ENCODE peak calls at places on chromosomes 13 and 19, in four cellular contexts. W is K562, O is GM12878, A is HepG2. I is an unnamed sample.
A peak's percentile ranks its signal among the peaks of the same experiment; 100 is the strongest.

GRCh38 chr19:6215701-6216235 is 64.0 kb downstream of the MLLT1 start:
- DNase-seq in W (no peak), O (no peak), A (no peak), I (no peak)

GRCh38 chr13:83150616-83151307 is 731.5 kb downstream of the SLITRK1 start:
- DNase-seq in W (no peak), O (no peak), A (no peak), I (no peak)

GRCh38 chr13:32036131-32036695 is 4.6 kb downstream of the FRY start:
- DNase-seq in W (no peak), O (no peak), A (no peak), I (no peak)

GRCh38 chr13:32195713-32196112 is 119.5 kb downstream of the ZAR1L start:
- DNase-seq in W (no peak), O (no peak), A (peak; percentile 78), I (no peak)

GRCh38 chr13:90686438-90686837 is 661.0 kb upstream of the MIR17HG start:
- DNase-seq in W (no peak), O (no peak), A (no peak), I (no peak)

GRCh38 chr19:44643605-44644390 is at the start of gene PVR:
- DNase-seq in W (peak; percentile 76), O (no peak), A (peak; percentile 50), I (peak; percentile 90)

GRCh38 chr19:58334691-58335249 is 8.0 kb downstream of the ZSCAN22 start:
- DNase-seq in W (no peak), O (no peak), A (no peak), I (no peak)

GRCh38 chr13:30870916-30871712 is 35.0 kb upstream of the MEDAG start:
- DNase-seq in W (no peak), O (no peak), A (no peak), I (no peak)

GRCh38 chr13:66660013-66660804 is 569.9 kb downstream of the PCDH9 start:
- DNase-seq in W (no peak), O (no peak), A (no peak), I (peak; percentile 56)

GRCh38 chr13:40682449-40683240 is 16.2 kb upstream of the FOXO1 start:
- DNase-seq in W (no peak), O (no peak), A (no peak), I (no peak)

GRCh38 chr13:31050486-31051400 is 111.0 kb downstream of the HSPH1 start:
- DNase-seq in W (peak; percentile 37), O (no peak), A (no peak), I (peak; percentile 45)

GRCh38 chr19:47697863-47698609 is 15.2 kb upstream of the EHD2 start:
- DNase-seq in W (peak; percentile 86), O (peak; percentile 20), A (peak; percentile 67), I (peak; percentile 85)

GRCh38 chr19:48169585-48169973 is 565 bp downstream of the LIG1 start:
- DNase-seq in W (peak; percentile 97), O (no peak), A (peak; percentile 45), I (peak; percentile 95)

GRCh38 chr19:7627166-7627565 is 2.2 kb downstream of the XAB2 start:
- DNase-seq in W (no peak), O (no peak), A (no peak), I (no peak)

GRCh38 chr13:84810781-84811180 is 928.5 kb upstream of the SLITRK1 start:
- DNase-seq in W (no peak), O (no peak), A (no peak), I (no peak)

GRCh38 chr19:1360818-1361461 is 22.8 kb upstream of the NDUFS7 start:
- DNase-seq in W (no peak), O (no peak), A (no peak), I (peak; percentile 42)

GRCh38 chr13:36275190-36276002 is 22.2 kb downstream of the CCDC169 start:
- DNase-seq in W (no peak), O (no peak), A (peak; percentile 50), I (peak; percentile 36)

GRCh38 chr13:48318714-48319457 is 15.3 kb downstream of the RB1 start:
- DNase-seq in W (no peak), O (no peak), A (no peak), I (no peak)

GRCh38 chr13:23506821-23507210 is 63.4 kb upstream of the TNFRSF19 start:
- DNase-seq in W (no peak), O (no peak), A (no peak), I (no peak)

GRCh38 chr19:5150902-5151741 is 182.2 kb downstream of the KDM4B start:
- DNase-seq in W (no peak), O (no peak), A (no peak), I (no peak)

GRCh38 chr19:58374200-58374599 is 6.6 kb downstream of the ZNF837 start:
- DNase-seq in W (no peak), O (no peak), A (no peak), I (no peak)

GRCh38 chr19:49064029-49064629 is 489 bp downstream of the NTF4 start:
- DNase-seq in W (no peak), O (no peak), A (no peak), I (no peak)

GRCh38 chr13:44854264-44855060 is 134.8 kb downstream of the NUFIP1 start:
- DNase-seq in W (no peak), O (no peak), A (peak; percentile 62), I (no peak)

GRCh38 chr19:48674216-48674809 is 1.5 kb upstream of the NTN5 start:
- DNase-seq in W (no peak), O (no peak), A (no peak), I (no peak)

GRCh38 chr19:48858984-48859710 is 9.3 kb downstream of the PLEKHA4 start:
- DNase-seq in W (peak; percentile 91), O (no peak), A (no peak), I (peak; percentile 21)

GRCh38 chr13:32639502-32640105 is 53.4 kb downstream of the PDS5B start:
- DNase-seq in W (peak; percentile 13), O (peak; percentile 15), A (peak; percentile 50), I (peak; percentile 44)

GRCh38 chr13:45472171-45472705 is 7.5 kb downstream of the COG3 start:
- DNase-seq in W (no peak), O (no peak), A (no peak), I (no peak)

GRCh38 chr19:5697022-5697889 is 7.2 kb downstream of the RPL36 start:
- DNase-seq in W (no peak), O (no peak), A (no peak), I (no peak)

GRCh38 chr13:31380728-31381127 is 181.0 kb downstream of the B3GLCT start:
- DNase-seq in W (no peak), O (no peak), A (no peak), I (no peak)

GRCh38 chr19:1090731-1091543 is 4.2 kb downstream of the POLR2E start:
- DNase-seq in W (no peak), O (no peak), A (no peak), I (no peak)

GRCh38 chr19:44975444-44975843 is 20.3 kb downstream of the CLPTM1 start:
- DNase-seq in W (no peak), O (no peak), A (no peak), I (no peak)

DNA sequence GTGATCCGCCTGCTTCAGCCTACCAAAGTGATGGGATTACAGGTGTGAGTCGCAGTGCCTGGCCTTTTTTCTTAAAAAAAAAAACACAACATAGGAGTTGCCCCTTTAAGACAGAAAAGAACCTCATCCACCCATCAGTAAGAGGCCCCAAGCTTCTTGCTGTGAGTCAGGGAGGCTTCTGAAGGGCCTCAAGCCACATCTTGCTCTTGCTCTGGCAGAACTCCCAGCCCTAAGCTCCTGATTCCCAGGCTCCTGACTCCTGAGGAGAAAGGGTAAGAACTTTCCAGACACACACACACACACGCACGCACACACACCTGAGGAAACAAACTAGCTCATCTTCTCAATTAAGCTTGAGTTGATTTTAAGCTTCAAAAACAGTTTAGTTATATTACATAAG is 6.9 kb downstream of the ETFB start:
- DNase-seq in W (no peak), O (no peak), A (no peak), I (no peak)
- TF ChIP-seq TARDBP in W (no peak), O (no peak), A (no peak), I (no peak)

GRCh38 chr19:40717325-40717879 is 490 bp downstream of the ITPKC start:
- DNase-seq in W (no peak), O (no peak), A (no peak), I (no peak)
- TF ChIP-seq TARDBP in W (no peak), O (no peak), A (no peak), I (no peak)

GRCh38 chr19:3949997-3950859 is 17.4 kb downstream of the NMRK2 start:
- DNase-seq in W (peak; percentile 61), O (no peak), A (no peak), I (no peak)
- TF ChIP-seq TARDBP in W (no peak), O (no peak), A (no peak), I (no peak)

GRCh38 chr19:13441810-13442512 is 64.3 kb downstream of the CACNA1A start:
- DNase-seq in W (peak; percentile 74), O (no peak), A (peak; percentile 35), I (peak; percentile 65)
- TF ChIP-seq TARDBP in W (no peak), O (no peak), A (no peak), I (no peak)

DNA sequence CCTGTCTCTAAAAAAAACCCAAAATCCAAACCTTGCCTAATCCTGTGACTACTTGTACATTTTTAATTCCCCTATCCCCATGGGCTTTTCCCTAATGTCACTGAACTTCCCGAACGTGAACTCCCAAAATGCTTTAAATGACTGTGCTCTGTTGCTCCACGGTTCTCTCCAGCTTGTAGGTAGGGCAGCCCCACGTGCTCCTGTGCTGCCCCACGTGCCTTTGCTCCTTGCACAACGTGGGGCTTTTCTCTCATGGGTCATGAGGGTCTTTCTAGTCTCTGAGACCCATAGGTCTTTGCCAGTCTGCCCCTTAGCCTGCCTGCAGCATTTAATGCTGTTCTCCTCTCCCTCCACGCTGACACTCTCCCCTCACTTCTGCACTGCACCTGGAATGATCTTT is 122.0 kb downstream of the SHISA2 start:
- DNase-seq in W (no peak), O (no peak), A (no peak), I (no peak)
- TF ChIP-seq TARDBP in W (no peak), O (no peak), A (no peak), I (no peak)

GRCh38 chr19:42606660-42607351 is 12.1 kb upstream of the CEACAM8 start:
- DNase-seq in W (peak; percentile 75), O (no peak), A (peak; percentile 19), I (peak; percentile 82)

GRCh38 chr19:42596391-42597071 is 1.8 kb upstream of the CEACAM8 start:
- DNase-seq in W (peak; percentile 78), O (no peak), A (no peak), I (peak; percentile 65)

DNA sequence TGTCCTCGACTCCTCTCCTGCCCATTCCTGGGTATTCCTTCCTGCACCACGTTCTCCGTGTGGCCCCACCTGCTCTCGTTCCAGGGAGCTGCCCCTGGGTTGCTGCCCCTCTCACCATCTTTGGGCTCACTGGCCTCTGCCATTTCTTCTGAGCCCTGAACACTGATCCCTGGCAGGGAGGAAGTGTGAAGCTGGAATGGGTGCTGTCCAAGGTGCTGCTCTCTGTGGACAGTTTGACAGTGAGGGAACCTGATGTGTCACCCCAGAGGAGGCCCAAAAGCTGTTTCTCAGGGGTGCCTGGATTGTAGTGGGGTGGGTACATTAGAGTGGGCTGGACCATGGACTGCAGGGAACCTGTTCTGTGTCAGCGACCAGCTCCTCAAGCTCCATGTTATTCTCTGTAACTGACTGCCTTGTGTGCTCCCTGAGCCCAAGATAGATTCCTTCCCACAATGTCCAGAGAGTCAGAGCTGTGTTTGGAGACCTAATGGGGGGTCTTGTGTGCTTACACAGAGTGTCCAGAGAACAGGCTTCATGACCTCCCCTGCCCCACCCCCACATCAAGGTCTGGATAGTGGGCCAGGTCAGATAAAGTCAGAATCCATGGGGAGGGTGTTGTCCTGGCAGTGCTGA is 7.2 kb upstream of the CEACAM8 start:
- DNase-seq in W (peak; percentile 39), O (no peak), A (peak; percentile 9), I (peak; percentile 23)
- TF ChIP-seq TARDBP in W (no peak), O (no peak), A (no peak), I (no peak)

GRCh38 chr13:77306458-77306857 is 20.4 kb downstream of the MYCBP2 start:
- DNase-seq in W (no peak), O (no peak), A (no peak), I (no peak)
- TF ChIP-seq TARDBP in W (no peak), O (no peak), A (no peak), I (no peak)

I was measured in HEK293T.